ENCODE peak calls at places on chromosomes 12 and 14, in five cellular contexts. L, C, M, D and Q are unnamed samples. For H3K4me1, the result is how much of the 10 kb centered on the place peaks cover.

GRCh38 chr14:101600336-101600890 is 39.1 kb downstream of the DIO3 start:
- DNase-seq in M (no peak), D (no peak), L (no peak), C (peak), Q (peak)

GRCh38 chr12:95633049-95633545 is 81.8 kb upstream of the USP44 start:
- DNase-seq in D (peak), C (no peak), L (no peak), M (peak), Q (no peak)

GRCh38 chr12:27779837-27780611 is at the start of the genes KLHL42 and MANSC4:
- DNase-seq in C (peak), D (peak), L (peak), M (peak), Q (peak)

GRCh38 chr14:100132903-100133510 is 26.4 kb downstream of the DEGS2 start:
- DNase-seq in C (no peak), L (no peak), M (no peak), D (no peak), Q (no peak)

GRCh38 chr14:75811862-75812505 is 150.9 kb downstream of the TTLL5 start:
- DNase-seq in C (no peak), M (peak), L (no peak), D (no peak), Q (no peak)

GRCh38 chr12:31659087-31659942 is at the start of gene ETFBKMT:
- DNase-seq in C (peak), D (peak), M (peak), L (peak), Q (peak)

GRCh38 chr14:35286707-35287106 is 5.5 kb upstream of the PSMA6 start:
- DNase-seq in D (no peak), M (no peak), L (no peak), C (no peak), Q (no peak)

GRCh38 chr12:12726543-12727093 is 9.4 kb downstream of the CDKN1B start:
- DNase-seq in C (no peak), L (no peak), M (no peak), D (no peak), Q (no peak)

GRCh38 chr14:94029671-94030203 is 3.6 kb downstream of the OTUB2 start:
- DNase-seq in D (no peak), C (no peak), L (no peak), M (no peak), Q (no peak)

GRCh38 chr14:100906420-100906819 is 2.9 kb upstream of the RTL1 start:
- DNase-seq in D (no peak), M (no peak), L (peak), C (no peak), Q (no peak)

GRCh38 chr12:57620936-57621496 is 9.8 kb downstream of the ARHGEF25 start:
- DNase-seq in L (no peak), M (peak), C (peak), D (no peak), Q (no peak)

GRCh38 chr12:108571604-108572165 is 9.3 kb downstream of the ISCU start:
- DNase-seq in D (no peak), L (no peak), C (no peak), M (no peak), Q (no peak)

GRCh38 chr14:70857499-70857895 is 48.2 kb upstream of the MAP3K9 start:
- DNase-seq in M (no peak), C (no peak), L (no peak), D (no peak), Q (no peak)

GRCh38 chr14:23227566-23227965 is 10.2 kb upstream of the RNF212B start:
- DNase-seq in D (no peak), C (no peak), M (no peak), L (no peak), Q (no peak)

GRCh38 chr14:92607702-92608429 is 94.3 kb downstream of the RIN3 start:
- DNase-seq in M (no peak), D (no peak), C (no peak), L (no peak), Q (no peak)

GRCh38 chr12:93908846-93909592 is 231.8 kb downstream of the CRADD start:
- DNase-seq in C (no peak), M (no peak), D (peak), L (no peak), Q (no peak)

GRCh38 chr12:128258866-128259555 is 8.0 kb upstream of the TMEM132C start:
- DNase-seq in D (no peak), M (no peak), L (no peak), C (no peak), Q (no peak)

GRCh38 chr12:109389146-109389545 is 41.4 kb downstream of the MYO1H start:
- DNase-seq in C (no peak), D (no peak), L (no peak), M (no peak), Q (no peak)

GRCh38 chr12:27631365-27631764 is 64.9 kb upstream of the REP15 start:
- DNase-seq in L (no peak), D (no peak), M (no peak), C (no peak), Q (no peak)

GRCh38 chr12:113236539-113237354 is 15.5 kb downstream of the TPCN1 start:
- DNase-seq in M (no peak), D (peak), L (no peak), C (no peak), Q (peak)

GRCh38 chr12:45725631-45726593 is 3.6 kb upstream of the ARID2 start:
- DNase-seq in C (no peak), L (no peak), M (no peak), D (peak), Q (peak)

GRCh38 chr14:33551963-33552362 is 398.9 kb downstream of the EGLN3 start:
- DNase-seq in D (no peak), L (no peak), C (no peak), M (no peak), Q (no peak)

GRCh38 chr12:111546758-111547383 is 52.2 kb downstream of the ATXN2 start:
- DNase-seq in M (no peak), C (no peak), L (no peak), D (no peak), Q (no peak)

GRCh38 chr12:16857456-16857923 is 251.5 kb upstream of the LMO3 start:
- DNase-seq in L (no peak), M (no peak), C (no peak), D (no peak), Q (no peak)

GRCh38 chr14:54187439-54187838 is 209.4 kb upstream of the CDKN3 start:
- DNase-seq in D (no peak), M (no peak), L (no peak), C (no peak), Q (no peak)

GRCh38 chr12:104747956-104748355 is 210.1 kb downstream of the SLC41A2 start:
- DNase-seq in L (no peak), C (no peak), D (no peak), M (no peak), Q (no peak)

GRCh38 chr14:24437736-24438067 is 4.9 kb downstream of the SDR39U1 start:
- DNase-seq in C (no peak), M (no peak), L (no peak), D (no peak), Q (no peak)

GRCh38 chr12:116588390-116589028 is 29.3 kb downstream of the MAP1LC3B2 start:
- DNase-seq in D (no peak), L (no peak), C (no peak), M (no peak), Q (no peak)

GRCh38 chr12:113727651-113728061 is 238.5 kb downstream of the RBM19 start:
- DNase-seq in D (no peak), C (no peak), M (no peak), L (no peak), Q (no peak)

GRCh38 chr12:122422769-122423257 is 344 bp upstream of the CLIP1 start:
- DNase-seq in D (peak), L (peak), C (peak), M (peak), Q (no peak)

GRCh38 chr12:123488539-123489230 is 30.7 kb downstream of the SNRNP35 start:
- DNase-seq in L (no peak), M (no peak), C (peak), D (no peak), Q (no peak)

DNA sequence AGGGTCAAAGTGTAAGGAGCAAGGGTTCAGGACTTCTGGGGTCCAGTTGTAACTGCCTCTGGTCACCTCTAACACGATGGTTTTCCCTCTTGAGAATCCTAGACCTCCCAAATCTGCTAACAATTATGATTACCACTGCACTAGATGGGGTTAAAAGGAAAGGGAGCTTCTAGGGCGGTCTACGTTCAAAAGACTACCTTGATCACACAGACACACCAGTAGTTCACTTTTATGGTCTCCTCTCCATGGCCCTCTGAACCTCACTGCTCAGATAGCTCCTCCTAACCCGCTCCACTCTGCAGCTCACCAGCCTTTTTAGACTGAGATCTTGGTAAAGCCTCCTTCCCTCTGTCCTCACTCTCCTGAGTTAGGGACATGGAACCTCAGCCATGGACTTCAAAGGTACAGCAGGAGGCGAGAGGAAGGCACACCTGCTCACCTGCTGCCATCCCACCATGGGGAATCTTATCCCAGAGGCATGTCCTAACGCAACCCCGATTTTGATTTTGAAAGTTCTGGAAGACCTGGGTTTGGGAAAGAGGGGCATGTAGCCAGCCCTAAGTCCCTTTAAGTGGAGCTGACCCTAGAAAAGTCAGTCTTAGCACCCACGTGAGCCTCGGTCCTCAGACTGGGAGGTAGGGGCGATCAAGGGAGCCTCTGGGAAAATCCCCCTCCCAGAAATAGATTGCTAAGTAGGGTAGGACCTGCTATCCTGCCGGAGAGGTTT is 1.4 kb downstream of the ZNF219 start:
- DNase-seq in M (no peak), D (no peak), L (no peak), C (no peak), Q (no peak)
- H3K4me1 ChIP-seq in M (under half), D (under half), L (under half), C (under half), Q (under half)

GRCh38 chr14:58765843-58766242 is 128.1 kb downstream of the DACT1 start:
- DNase-seq in M (no peak), D (no peak), C (no peak), L (no peak), Q (no peak)
- H3K4me1 ChIP-seq in M (under half), D (under half), C (under half), L (under half), Q (under half)

GRCh38 chr14:51846631-51847488 is 13.6 kb upstream of the GNG2 start:
- DNase-seq in D (peak), L (no peak), C (peak), M (peak), Q (peak)

GRCh38 chr14:51847489-51847796 is 13.0 kb upstream of the GNG2 start:
- DNase-seq in L (no peak), M (no peak), D (no peak), C (no peak), Q (no peak)

GRCh38 chr14:51845811-51846210 is 14.6 kb upstream of the GNG2 start:
- DNase-seq in L (no peak), M (no peak), C (no peak), D (no peak), Q (no peak)

GRCh38 chr14:51849095-51849494 is 11.3 kb upstream of the GNG2 start:
- DNase-seq in L (no peak), M (no peak), D (no peak), C (no peak), Q (no peak)

GRCh38 chr14:51848120-51848519 is 12.3 kb upstream of the GNG2 start:
- DNase-seq in C (no peak), M (no peak), L (no peak), D (no peak), Q (no peak)
- H3K4me1 ChIP-seq in C (under half), M (under half), L (under half), D (under half), Q (under half)

GRCh38 chr14:68631058-68631690 is 161.7 kb downstream of the ZFP36L1 start:
- DNase-seq in C (no peak), M (no peak), D (no peak), L (no peak), Q (no peak)
- H3K4me1 ChIP-seq in C (under half), M (half or more), D (under half), L (under half), Q (under half)

GRCh38 chr12:50567926-50568325 is 63.1 kb downstream of the DIP2B start:
- DNase-seq in M (no peak), D (no peak), L (no peak), C (no peak), Q (no peak)
- H3K4me1 ChIP-seq in M (half or more), D (under half), L (under half), C (under half), Q (half or more)

GRCh38 chr12:76555797-76556196 is 3.8 kb downstream of the OSBPL8 start:
- DNase-seq in M (no peak), C (no peak), D (no peak), L (no peak), Q (no peak)

GRCh38 chr12:76558684-76559276 is 791 bp downstream of the OSBPL8 start:
- DNase-seq in L (peak), D (peak), M (peak), C (peak), Q (peak)

GRCh38 chr12:76554411-76555225 is 5.0 kb downstream of the OSBPL8 start:
- DNase-seq in C (no peak), M (no peak), L (no peak), D (no peak), Q (no peak)

GRCh38 chr12:76555226-76555767 is 4.3 kb downstream of the OSBPL8 start:
- DNase-seq in D (no peak), L (no peak), C (no peak), M (no peak), Q (no peak)

GRCh38 chr12:76556373-76556772 is 3.2 kb downstream of the OSBPL8 start:
- DNase-seq in C (no peak), L (no peak), M (no peak), D (no peak), Q (no peak)
- H3K4me1 ChIP-seq in C (half or more), L (under half), M (under half), D (under half), Q (under half)

GRCh38 chr12:14958361-14959125 is 2.9 kb downstream of the ARHGDIB start:
- DNase-seq in L (no peak), C (no peak), M (no peak), D (no peak), Q (peak)
- H3K4me1 ChIP-seq in L (under half), C (under half), M (under half), D (under half), Q (half or more)

DNA sequence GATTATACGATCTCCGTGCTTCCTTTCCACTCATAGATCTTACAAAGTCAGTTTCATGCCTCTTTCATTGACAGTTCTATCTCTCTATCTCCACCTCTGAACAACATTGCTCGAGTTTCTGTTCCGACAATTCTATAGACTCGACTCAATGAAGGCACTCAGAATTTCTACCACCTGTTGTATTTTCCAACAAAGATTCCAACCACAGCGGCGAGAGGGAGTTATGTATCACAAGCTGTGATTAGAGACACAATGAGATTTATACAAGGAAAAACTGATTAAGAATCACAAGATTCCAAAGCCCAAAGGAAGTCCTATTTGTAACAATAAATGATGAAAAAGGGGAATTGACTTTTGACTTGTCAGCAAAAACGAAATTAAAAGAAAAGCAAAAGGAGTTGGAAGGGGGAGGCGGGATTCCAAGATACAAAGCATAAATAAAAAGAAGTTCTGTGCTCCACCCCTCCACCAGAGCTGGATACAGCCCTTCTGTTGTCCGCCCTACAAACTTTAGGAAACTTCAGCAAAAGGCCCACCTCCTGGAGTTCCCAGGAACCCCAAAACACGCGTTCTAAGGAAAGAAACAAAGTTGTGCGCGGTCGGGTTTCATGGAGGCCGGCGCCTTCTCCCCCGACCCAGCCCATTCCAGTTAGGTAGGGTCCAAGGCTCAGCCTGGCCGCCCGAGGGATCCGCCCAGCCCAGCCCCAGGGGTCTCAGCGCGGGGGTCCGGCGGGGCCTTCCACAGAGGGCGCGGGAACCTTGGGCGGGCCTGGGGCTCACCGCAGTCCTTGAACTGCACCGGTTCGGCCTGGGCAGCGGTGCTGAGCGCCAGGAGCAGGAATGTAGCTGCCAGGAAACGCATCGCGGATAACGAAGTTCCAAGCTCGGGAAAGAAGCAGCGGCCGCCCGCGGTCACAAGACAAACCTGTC is at the start of gene NPC2:
- DNase-seq in L (no peak), D (no peak), M (no peak), C (no peak), Q (no peak)
- H3K4me1 ChIP-seq in L (under half), D (under half), M (under half), C (under half), Q (half or more)

GRCh38 chr12:53381739-53382630 is 2.0 kb downstream of the SP1 start:
- DNase-seq in L (peak), D (peak), C (peak), M (peak), Q (peak)

GRCh38 chr12:53383258-53383657 is 3.3 kb downstream of the SP1 start:
- DNase-seq in M (no peak), L (peak), C (no peak), D (no peak), Q (peak)

GRCh38 chr12:53380104-53380796 is at the start of gene SP1:
- DNase-seq in M (peak), C (peak), L (peak), D (peak), Q (peak)

GRCh38 chr12:53379389-53380103 is 430 bp upstream of the SP1 start:
- DNase-seq in M (peak), D (peak), L (peak), C (peak), Q (peak)

DNA sequence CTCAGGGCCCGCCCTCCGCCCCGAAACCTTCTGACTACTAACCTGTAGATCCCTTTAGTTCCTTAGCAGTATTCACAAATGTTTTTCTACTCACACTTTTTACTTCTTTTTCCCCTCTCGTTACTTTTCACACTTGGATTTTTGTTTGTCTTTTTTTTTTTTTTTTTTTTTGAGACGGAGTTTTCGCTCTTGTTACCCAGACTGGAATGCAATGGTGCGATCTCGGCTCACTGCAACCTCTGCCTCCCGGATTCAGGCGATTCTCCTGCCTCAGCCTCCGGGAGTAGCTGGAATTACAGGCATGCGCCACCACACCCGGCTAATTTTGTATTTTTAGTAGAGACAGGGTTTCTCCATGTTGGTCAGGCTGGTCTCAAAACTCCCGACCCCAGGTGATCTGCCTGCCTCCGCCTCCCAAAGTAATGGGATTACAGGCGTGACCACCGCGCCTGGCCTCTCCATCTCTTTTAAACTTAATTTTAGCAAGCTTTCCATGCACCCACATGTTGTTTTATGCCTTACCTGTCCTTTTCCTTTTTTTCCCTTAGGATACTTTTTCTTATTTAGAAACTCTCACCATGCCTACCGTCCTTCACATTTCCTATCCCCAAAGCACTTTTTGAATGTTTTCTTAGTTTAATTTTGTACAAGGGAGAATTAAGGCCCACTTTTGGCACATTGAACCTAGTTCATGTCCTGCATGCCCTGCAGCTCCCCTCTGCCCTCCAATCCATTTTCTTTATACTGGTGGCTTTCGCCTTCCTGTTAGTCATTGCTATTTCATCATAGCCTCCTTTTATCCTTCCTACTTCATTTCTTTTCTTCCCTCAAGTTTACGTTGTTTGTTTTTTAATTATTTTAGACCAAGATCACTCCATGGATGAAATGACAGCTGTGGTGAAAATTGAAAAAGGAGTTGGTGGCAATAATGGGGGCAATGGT is 1.1 kb downstream of the SP1 start:
- DNase-seq in C (no peak), L (no peak), D (peak), M (peak), Q (peak)
- H3K4me1 ChIP-seq in C (half or more), L (under half), D (under half), M (half or more), Q (half or more)

GRCh38 chr12:101729842-101730241 is 9.4 kb downstream of the SYCP3 start:
- DNase-seq in L (no peak), M (no peak), C (no peak), D (no peak), Q (no peak)

GRCh38 chr12:101737476-101737875 is 1.8 kb downstream of the SYCP3 start:
- DNase-seq in D (no peak), M (no peak), L (no peak), C (no peak), Q (no peak)

GRCh38 chr12:101732318-101732717 is 6.9 kb downstream of the SYCP3 start:
- DNase-seq in M (no peak), C (no peak), L (no peak), D (no peak), Q (no peak)

GRCh38 chr12:101738920-101739665 is at the start of gene SYCP3:
- DNase-seq in C (no peak), L (peak), M (no peak), D (no peak), Q (no peak)

GRCh38 chr12:101733166-101733565 is 6.1 kb downstream of the SYCP3 start:
- DNase-seq in L (no peak), M (no peak), D (no peak), C (no peak), Q (no peak)
- H3K4me1 ChIP-seq in L (under half), M (under half), D (under half), C (under half), Q (under half)